ENCODE peak calls at places on chromosomes 16 and 17, in five cellular contexts. Y is BJ, K is lower leg skin, I is BE2C, U is lower lobe of right lung. F is an unnamed sample.

GRCh38 chr16:65500007-65500406 is 378.1 kb upstream of the CDH11 start:
- DNase-seq in Y (no peak), K (no peak), I (no peak), U (no peak), F (no peak)

GRCh38 chr17:77755410-77755963 is 203.0 kb upstream of the TNRC6C start:
- DNase-seq in Y (no peak), K (no peak), I (no peak), U (no peak), F (no peak)

GRCh38 chr17:16987830-16988601 is 16.1 kb upstream of the TNFRSF13B start:
- DNase-seq in Y (peak), K (peak), I (peak), U (peak), F (no peak)

GRCh38 chr17:65531508-65532431 is 29.7 kb downstream of the AXIN2 start:
- DNase-seq in Y (no peak), K (peak), I (no peak), U (no peak), F (no peak)

GRCh38 chr17:41301916-41302901 is at the start of gene KRTAP29-1:
- DNase-seq in Y (no peak), K (no peak), I (no peak), U (no peak), F (no peak)

GRCh38 chr17:48615212-48615962 is at the start of gene HOXB8:
- DNase-seq in Y (no peak), K (no peak), I (no peak), U (no peak), F (no peak)

GRCh38 chr17:2957631-2958286 is 105.6 kb downstream of the OR1D5 start:
- DNase-seq in Y (no peak), K (peak), I (no peak), U (no peak), F (no peak)

GRCh38 chr17:9002236-9002609 is 19.1 kb upstream of the NTN1 start:
- DNase-seq in Y (no peak), K (no peak), I (no peak), U (no peak), F (no peak)

GRCh38 chr16:67199011-67199807 is at the start of gene ELMO3:
- DNase-seq in Y (no peak), K (peak), I (no peak), U (peak), F (no peak)

GRCh38 chr17:27564463-27564862 is 66.5 kb upstream of the LGALS9 start:
- DNase-seq in Y (no peak), K (no peak), I (no peak), U (no peak), F (no peak)

GRCh38 chr17:79395046-79395445 is 215.8 kb downstream of the RBFOX3 start:
- DNase-seq in Y (no peak), K (no peak), I (no peak), U (no peak), F (no peak)

GRCh38 chr17:45063198-45063597 is 2.1 kb downstream of the NMT1 start:
- DNase-seq in Y (no peak), K (no peak), I (no peak), U (no peak), F (no peak)

GRCh38 chr16:48972236-48972635 is 309.4 kb downstream of the CBLN1 start:
- DNase-seq in Y (no peak), K (peak), I (no peak), U (no peak), F (no peak)

GRCh38 chr17:44820631-44821196 is 9.4 kb downstream of the GJC1 start:
- DNase-seq in Y (peak), K (peak), I (no peak), U (no peak), F (peak)

GRCh38 chr17:50173335-50173941 is 7.6 kb downstream of the SGCA start:
- DNase-seq in Y (peak), K (no peak), I (no peak), U (no peak), F (peak)

GRCh38 chr16:56849690-56850680 is 15.0 kb upstream of the SLC12A3 start:
- DNase-seq in Y (no peak), K (peak), I (no peak), U (no peak), F (no peak)
- TF ChIP-seq CTCF in Y (no peak), K (no peak), I (no peak), U (no peak), F (no peak)

GRCh38 chr16:75644240-75645012 is 3.0 kb downstream of the KARS1 start:
- DNase-seq in Y (no peak), K (no peak), I (no peak), U (no peak), F (no peak)
- H3K4me3 ChIP-seq in Y (no peak), K (no peak), I (no peak), U (peak), F (no peak)

DNA sequence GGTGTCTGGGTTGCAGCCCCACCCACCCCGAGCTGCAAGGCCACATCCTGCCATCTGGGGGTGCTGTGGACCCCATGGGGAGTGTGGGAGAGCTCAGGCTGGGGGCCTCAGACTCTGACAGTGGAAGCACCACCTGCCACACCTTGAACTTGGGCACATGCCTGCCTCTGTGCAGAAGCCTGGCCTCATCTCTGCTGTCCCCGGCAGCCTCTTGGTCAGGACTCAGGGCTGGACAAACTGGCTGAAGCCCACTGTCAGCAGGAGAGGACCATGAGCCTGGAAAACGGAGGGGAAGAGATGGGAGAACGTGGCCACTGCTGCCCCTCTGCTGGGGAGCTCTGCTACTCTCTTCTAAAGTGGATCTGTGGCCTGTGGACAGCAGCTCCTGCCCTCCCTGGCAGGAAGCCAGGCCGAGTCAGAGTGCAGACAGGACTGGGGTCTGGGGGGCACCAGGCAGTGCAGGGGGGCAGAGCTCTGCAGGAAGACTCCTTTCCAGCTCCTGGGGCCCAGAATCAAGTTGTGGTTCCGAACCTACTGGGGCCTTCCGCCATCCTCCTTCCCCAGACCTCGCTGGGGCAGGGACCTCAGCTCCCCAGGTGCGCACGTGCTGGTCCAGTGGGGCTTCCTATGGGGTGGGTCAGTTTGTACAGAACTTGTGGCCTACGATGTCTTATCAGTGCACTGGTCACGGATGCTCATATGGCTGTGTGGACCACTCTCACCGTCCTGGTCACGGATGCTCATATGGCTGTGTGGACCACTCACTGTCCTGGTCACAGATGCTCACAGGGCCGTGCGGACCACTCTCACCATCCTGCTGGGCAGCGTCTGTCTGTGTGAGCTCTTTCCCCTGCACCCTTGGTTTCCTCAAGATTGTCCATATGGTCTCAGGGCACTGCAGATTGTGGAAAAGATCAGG is 207.7 kb downstream of the LAT start:
- DNase-seq in Y (no peak), K (peak), I (no peak), U (no peak), F (no peak)
- TF ChIP-seq CTCF in Y (peak), K (no peak), I (no peak), U (no peak), F (peak)

GRCh38 chr17:82227629-82228277 is 1.1 kb upstream of the SLC16A3 start:
- DNase-seq in Y (no peak), K (no peak), I (no peak), U (no peak), F (no peak)
- H3K4me3 ChIP-seq in Y (peak), K (no peak), I (no peak), U (peak), F (peak)